ENCODE peak calls at places on chromosome 2, in seven cellular contexts. One of them, this sample, is unnamed.

GRCh38 chr2:214706986-214707385 is 102.5 kb downstream of the BARD1 start:
- DNase-seq in choroid plexus epithelial cell: peak
- DNase-seq in endodermal cell: peak
- DNase-seq in cardiac muscle cell: peak
- DNase-seq in brain microvascular endothelial cell: no peak
- DNase-seq in right lobe of liver: no peak
- DNase-seq in PC-3: no peak
- DNase-seq in this sample: no peak

GRCh38 chr2:61015971-61016370 is 1.5 kb upstream of the PEX13 start:
- DNase-seq in cardiac muscle cell: no peak
- DNase-seq in choroid plexus epithelial cell: no peak
- DNase-seq in endodermal cell: no peak
- DNase-seq in right lobe of liver: no peak
- DNase-seq in PC-3: peak
- DNase-seq in brain microvascular endothelial cell: no peak
- DNase-seq in this sample: no peak

GRCh38 chr2:80141007-80141726 is 163.4 kb downstream of the LRRTM1 start:
- DNase-seq in cardiac muscle cell: no peak
- DNase-seq in choroid plexus epithelial cell: no peak
- DNase-seq in brain microvascular endothelial cell: no peak
- DNase-seq in right lobe of liver: no peak
- DNase-seq in PC-3: no peak
- DNase-seq in endodermal cell: no peak
- DNase-seq in this sample: no peak

GRCh38 chr2:126770466-126770865 is 114.5 kb downstream of the GYPC start:
- DNase-seq in right lobe of liver: no peak
- DNase-seq in cardiac muscle cell: no peak
- DNase-seq in PC-3: no peak
- DNase-seq in endodermal cell: no peak
- DNase-seq in brain microvascular endothelial cell: no peak
- DNase-seq in choroid plexus epithelial cell: no peak
- DNase-seq in this sample: no peak

GRCh38 chr2:37911296-37911888 is 13.7 kb upstream of the RMDN2 start:
- DNase-seq in endodermal cell: no peak
- DNase-seq in right lobe of liver: no peak
- DNase-seq in cardiac muscle cell: no peak
- DNase-seq in brain microvascular endothelial cell: no peak
- DNase-seq in choroid plexus epithelial cell: no peak
- DNase-seq in PC-3: no peak
- DNase-seq in this sample: no peak

GRCh38 chr2:37585982-37586621 is 85.3 kb downstream of the CDC42EP3 start:
- DNase-seq in PC-3: peak
- DNase-seq in endodermal cell: no peak
- DNase-seq in choroid plexus epithelial cell: peak
- DNase-seq in right lobe of liver: no peak
- DNase-seq in cardiac muscle cell: no peak
- DNase-seq in brain microvascular endothelial cell: peak
- DNase-seq in this sample: peak

GRCh38 chr2:218659258-218659987 is at the start of the genes BCS1L and ZNF142:
- DNase-seq in brain microvascular endothelial cell: peak
- DNase-seq in endodermal cell: peak
- DNase-seq in right lobe of liver: peak
- DNase-seq in cardiac muscle cell: peak
- DNase-seq in PC-3: peak
- DNase-seq in choroid plexus epithelial cell: peak
- DNase-seq in this sample: no peak

GRCh38 chr2:240208631-240209211 is 68.3 kb upstream of the OTOS start:
- DNase-seq in cardiac muscle cell: no peak
- DNase-seq in endodermal cell: no peak
- DNase-seq in choroid plexus epithelial cell: no peak
- DNase-seq in PC-3: peak
- DNase-seq in right lobe of liver: no peak
- DNase-seq in brain microvascular endothelial cell: no peak
- DNase-seq in this sample: no peak

GRCh38 chr2:173161516-173161915 is 85.9 kb downstream of the MAP3K20 start:
- DNase-seq in cardiac muscle cell: no peak
- DNase-seq in endodermal cell: no peak
- DNase-seq in PC-3: no peak
- DNase-seq in choroid plexus epithelial cell: no peak
- DNase-seq in brain microvascular endothelial cell: no peak
- DNase-seq in right lobe of liver: no peak
- DNase-seq in this sample: no peak

GRCh38 chr2:240759454-240759853 is 60.6 kb downstream of the KIF1A start:
- DNase-seq in right lobe of liver: no peak
- DNase-seq in PC-3: no peak
- DNase-seq in endodermal cell: no peak
- DNase-seq in choroid plexus epithelial cell: no peak
- DNase-seq in brain microvascular endothelial cell: no peak
- DNase-seq in cardiac muscle cell: no peak
- DNase-seq in this sample: no peak

GRCh38 chr2:203330434-203330833 is 2.2 kb downstream of the ABI2 start:
- DNase-seq in PC-3: peak
- DNase-seq in choroid plexus epithelial cell: peak
- DNase-seq in right lobe of liver: no peak
- DNase-seq in brain microvascular endothelial cell: no peak
- DNase-seq in endodermal cell: no peak
- DNase-seq in cardiac muscle cell: no peak
- DNase-seq in this sample: peak

GRCh38 chr2:50492452-50492851 is 539.5 kb downstream of the NRXN1 start:
- DNase-seq in brain microvascular endothelial cell: peak
- DNase-seq in choroid plexus epithelial cell: peak
- DNase-seq in cardiac muscle cell: peak
- DNase-seq in endodermal cell: peak
- DNase-seq in PC-3: peak
- DNase-seq in right lobe of liver: no peak
- DNase-seq in this sample: peak

GRCh38 chr2:20382965-20383800 is 32.5 kb upstream of the PUM2 start:
- DNase-seq in cardiac muscle cell: no peak
- DNase-seq in PC-3: peak
- DNase-seq in brain microvascular endothelial cell: peak
- DNase-seq in right lobe of liver: no peak
- DNase-seq in choroid plexus epithelial cell: peak
- DNase-seq in endodermal cell: no peak
- DNase-seq in this sample: no peak

GRCh38 chr2:234873828-234874173 is 78.0 kb upstream of the SH3BP4 start:
- DNase-seq in endodermal cell: no peak
- DNase-seq in PC-3: no peak
- DNase-seq in brain microvascular endothelial cell: peak
- DNase-seq in right lobe of liver: no peak
- DNase-seq in choroid plexus epithelial cell: no peak
- DNase-seq in cardiac muscle cell: no peak
- DNase-seq in this sample: no peak

GRCh38 chr2:238866656-238867277 is 18.9 kb downstream of the TWIST2 start:
- DNase-seq in choroid plexus epithelial cell: no peak
- DNase-seq in right lobe of liver: no peak
- DNase-seq in cardiac muscle cell: no peak
- DNase-seq in brain microvascular endothelial cell: no peak
- DNase-seq in endodermal cell: peak
- DNase-seq in PC-3: no peak
- DNase-seq in this sample: no peak

GRCh38 chr2:108604196-108604595 is 69.9 kb downstream of the LIMS1 start:
- DNase-seq in right lobe of liver: no peak
- DNase-seq in cardiac muscle cell: no peak
- DNase-seq in endodermal cell: no peak
- DNase-seq in choroid plexus epithelial cell: peak
- DNase-seq in brain microvascular endothelial cell: peak
- DNase-seq in PC-3: peak
- DNase-seq in this sample: no peak

GRCh38 chr2:20571644-20572215 is 79.2 kb downstream of the HS1BP3 start:
- DNase-seq in cardiac muscle cell: no peak
- DNase-seq in PC-3: no peak
- DNase-seq in brain microvascular endothelial cell: no peak
- DNase-seq in choroid plexus epithelial cell: no peak
- DNase-seq in endodermal cell: no peak
- DNase-seq in right lobe of liver: no peak
- DNase-seq in this sample: no peak

GRCh38 chr2:85710687-85711577 is 16.8 kb downstream of the GNLY start:
- DNase-seq in brain microvascular endothelial cell: no peak
- DNase-seq in cardiac muscle cell: no peak
- DNase-seq in PC-3: no peak
- DNase-seq in choroid plexus epithelial cell: peak
- DNase-seq in right lobe of liver: no peak
- DNase-seq in endodermal cell: no peak
- DNase-seq in this sample: no peak

GRCh38 chr2:8394569-8395359 is 287.1 kb upstream of the ID2 start:
- DNase-seq in endodermal cell: no peak
- DNase-seq in cardiac muscle cell: no peak
- DNase-seq in choroid plexus epithelial cell: no peak
- DNase-seq in brain microvascular endothelial cell: no peak
- DNase-seq in right lobe of liver: no peak
- DNase-seq in PC-3: no peak
- DNase-seq in this sample: no peak

GRCh38 chr2:107136749-107137148 is 250.8 kb upstream of the ST6GAL2 start:
- DNase-seq in brain microvascular endothelial cell: no peak
- DNase-seq in endodermal cell: no peak
- DNase-seq in right lobe of liver: no peak
- DNase-seq in PC-3: no peak
- DNase-seq in choroid plexus epithelial cell: no peak
- DNase-seq in cardiac muscle cell: no peak
- DNase-seq in this sample: no peak

GRCh38 chr2:107132141-107132540 is 246.2 kb upstream of the ST6GAL2 start:
- DNase-seq in brain microvascular endothelial cell: no peak
- DNase-seq in choroid plexus epithelial cell: no peak
- DNase-seq in right lobe of liver: no peak
- DNase-seq in cardiac muscle cell: no peak
- DNase-seq in PC-3: no peak
- DNase-seq in endodermal cell: no peak
- DNase-seq in this sample: no peak

GRCh38 chr2:107133412-107133811 is 247.4 kb upstream of the ST6GAL2 start:
- DNase-seq in endodermal cell: no peak
- DNase-seq in cardiac muscle cell: no peak
- DNase-seq in choroid plexus epithelial cell: no peak
- DNase-seq in right lobe of liver: no peak
- DNase-seq in PC-3: no peak
- DNase-seq in brain microvascular endothelial cell: no peak
- DNase-seq in this sample: no peak

GRCh38 chr2:107132746-107133145 is 246.8 kb upstream of the ST6GAL2 start:
- DNase-seq in PC-3: no peak
- DNase-seq in choroid plexus epithelial cell: no peak
- DNase-seq in right lobe of liver: no peak
- DNase-seq in brain microvascular endothelial cell: no peak
- DNase-seq in endodermal cell: no peak
- DNase-seq in cardiac muscle cell: no peak
- DNase-seq in this sample: no peak

DNA sequence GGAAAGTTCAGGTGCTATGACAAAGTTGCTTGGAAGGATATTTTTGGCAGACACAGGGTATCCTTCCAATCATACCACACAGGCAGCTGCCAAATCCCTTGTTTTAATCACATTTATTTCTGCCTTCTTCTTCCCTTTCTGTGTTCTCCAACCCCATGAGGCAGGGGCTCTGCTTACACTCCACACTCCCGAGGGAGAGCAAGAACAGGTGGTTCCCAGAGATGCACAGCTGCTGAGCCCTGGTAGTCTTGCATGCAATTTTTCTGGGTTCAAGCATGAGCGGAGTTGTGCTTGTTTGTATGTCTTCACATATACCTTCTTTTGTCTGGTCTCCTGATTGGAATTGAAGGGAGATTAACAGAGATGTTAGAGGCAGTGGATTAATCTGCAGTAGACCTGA is 251.7 kb upstream of the ST6GAL2 start:
- DNase-seq in endodermal cell: no peak
- DNase-seq in PC-3: no peak
- DNase-seq in choroid plexus epithelial cell: no peak
- DNase-seq in right lobe of liver: no peak
- DNase-seq in brain microvascular endothelial cell: no peak
- DNase-seq in cardiac muscle cell: no peak
- DNase-seq in this sample: no peak
- H3K4me3 ChIP-seq in endodermal cell: no peak
- H3K4me3 ChIP-seq in PC-3: no peak
- H3K4me3 ChIP-seq in choroid plexus epithelial cell: no peak
- H3K4me3 ChIP-seq in right lobe of liver: no peak
- H3K4me3 ChIP-seq in brain microvascular endothelial cell: no peak
- H3K4me3 ChIP-seq in cardiac muscle cell: no peak
- H3K4me3 ChIP-seq in this sample: no peak

DNA sequence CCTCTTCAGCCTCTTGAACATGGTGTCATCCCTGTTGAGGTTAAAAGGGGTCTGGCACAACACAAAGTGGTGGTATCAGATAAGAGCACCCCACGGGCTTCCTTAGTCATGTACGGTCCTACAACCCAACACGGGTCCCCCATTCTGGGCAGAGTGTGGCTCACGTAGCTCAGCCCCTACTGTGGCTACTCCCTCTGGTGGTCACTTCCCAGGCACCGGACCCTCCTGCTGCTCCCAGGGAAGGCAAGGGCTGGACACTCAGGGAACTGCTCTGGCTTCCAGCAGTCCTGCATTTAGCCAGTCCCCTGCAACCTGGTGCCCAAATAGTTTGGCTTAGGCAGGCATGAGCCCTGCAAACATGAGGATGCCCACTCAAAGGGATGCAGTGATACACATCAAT is 58.6 kb downstream of the GALNT14 start:
- DNase-seq in PC-3: no peak
- DNase-seq in brain microvascular endothelial cell: no peak
- DNase-seq in right lobe of liver: no peak
- DNase-seq in cardiac muscle cell: peak
- DNase-seq in choroid plexus epithelial cell: no peak
- DNase-seq in endodermal cell: peak
- DNase-seq in this sample: no peak
- TF ChIP-seq CTCF in PC-3: peak
- TF ChIP-seq CTCF in brain microvascular endothelial cell: peak
- TF ChIP-seq CTCF in right lobe of liver: no peak
- TF ChIP-seq CTCF in cardiac muscle cell: no peak
- TF ChIP-seq CTCF in choroid plexus epithelial cell: peak
- TF ChIP-seq CTCF in endodermal cell: peak
- TF ChIP-seq CTCF in this sample: peak

DNA sequence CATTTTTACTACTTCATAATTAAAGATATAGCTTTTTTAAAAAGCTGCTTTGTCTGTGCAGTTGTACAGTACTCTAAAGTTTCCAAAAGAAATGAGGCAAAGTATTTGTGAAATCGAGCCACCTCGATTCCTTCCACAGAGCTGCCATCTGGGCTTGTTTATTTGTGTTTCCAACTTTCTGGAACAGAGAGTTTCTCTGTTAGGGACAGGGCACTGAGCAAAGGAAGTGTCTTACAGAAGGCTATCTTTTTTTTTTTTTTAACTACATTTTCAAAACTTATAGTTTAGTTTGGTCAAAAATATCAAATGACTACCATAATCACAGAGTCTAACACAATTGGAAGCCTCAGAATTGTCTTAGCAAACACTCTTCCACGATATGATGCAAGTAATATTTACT is 841 bp downstream of the RFTN2 start:
- DNase-seq in brain microvascular endothelial cell: peak
- DNase-seq in endodermal cell: no peak
- DNase-seq in cardiac muscle cell: no peak
- DNase-seq in choroid plexus epithelial cell: peak
- DNase-seq in right lobe of liver: no peak
- DNase-seq in PC-3: no peak
- DNase-seq in this sample: no peak
- H3K4me3 ChIP-seq in brain microvascular endothelial cell: peak
- H3K4me3 ChIP-seq in endodermal cell: peak
- H3K4me3 ChIP-seq in cardiac muscle cell: peak
- H3K4me3 ChIP-seq in choroid plexus epithelial cell: peak
- H3K4me3 ChIP-seq in right lobe of liver: peak
- H3K4me3 ChIP-seq in PC-3: no peak
- H3K4me3 ChIP-seq in this sample: peak

DNA sequence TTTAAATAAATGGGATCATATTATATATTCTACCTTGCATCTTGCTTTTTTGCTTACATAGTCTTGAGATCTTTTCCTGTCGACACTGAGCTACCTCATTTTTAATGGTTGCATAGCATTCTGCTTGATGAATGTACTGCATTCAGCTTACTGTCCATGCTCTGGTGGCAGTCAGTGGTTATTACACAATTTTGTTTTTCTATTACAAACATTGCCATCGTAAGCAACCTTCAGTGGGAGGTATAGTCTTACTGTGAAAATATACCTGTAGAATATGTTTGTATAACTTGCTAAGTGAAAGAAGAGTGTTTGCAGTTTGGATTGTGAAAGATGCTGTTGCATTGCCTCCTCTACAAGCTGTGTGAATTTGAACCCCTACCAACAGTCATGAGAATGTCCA is 43.4 kb downstream of the UBXN4 start:
- DNase-seq in choroid plexus epithelial cell: peak
- DNase-seq in right lobe of liver: no peak
- DNase-seq in brain microvascular endothelial cell: no peak
- DNase-seq in cardiac muscle cell: no peak
- DNase-seq in endodermal cell: no peak
- DNase-seq in PC-3: peak
- DNase-seq in this sample: no peak
- TF ChIP-seq CTCF in choroid plexus epithelial cell: peak
- TF ChIP-seq CTCF in right lobe of liver: peak
- TF ChIP-seq CTCF in brain microvascular endothelial cell: peak
- TF ChIP-seq CTCF in cardiac muscle cell: peak
- TF ChIP-seq CTCF in endodermal cell: peak
- TF ChIP-seq CTCF in PC-3: peak
- TF ChIP-seq CTCF in this sample: no peak

This sample was measured in AG04449.